ENCODE peak calls at places on chromosomes 2 and 18, in six cellular contexts. M is brain microvascular endothelial cell, H is neuronal stem cell, N is RWPE1, I is transverse colon, G is body of pancreas. A is an unnamed sample.

GRCh38 chr18:24704921-24705620 is 244.6 kb downstream of the HRH4 start:
- DNase-seq in M (no peak), H (no peak), N (no peak), I (no peak), G (no peak), A (peak)

GRCh38 chr18:57841568-57841967 is 38.5 kb upstream of the ATP8B1 start:
- DNase-seq in M (no peak), H (no peak), N (no peak), I (no peak), G (no peak), A (no peak)

GRCh38 chr2:192571636-192572035 is 376.9 kb upstream of the TMEFF2 start:
- DNase-seq in M (no peak), H (no peak), N (no peak), I (no peak), G (no peak), A (no peak)

GRCh38 chr2:191351298-191351697 is 106.1 kb downstream of the MYO1B start:
- DNase-seq in M (no peak), H (no peak), N (no peak), I (no peak), G (no peak), A (no peak)

GRCh38 chr2:101380376-101380775 is 6.9 kb downstream of the CREG2 start:
- DNase-seq in M (peak), H (no peak), N (peak), I (no peak), G (peak), A (peak)

GRCh38 chr2:231490801-231491200 is 26.5 kb upstream of the NCL start:
- DNase-seq in M (no peak), H (no peak), N (no peak), I (no peak), G (no peak), A (no peak)

GRCh38 chr18:13617826-13618515 is 108.4 kb downstream of the FAM210A start:
- DNase-seq in M (no peak), H (no peak), N (no peak), I (no peak), G (no peak), A (no peak)

GRCh38 chr2:151437630-151438029 is 27.9 kb downstream of the RIF1 start:
- DNase-seq in M (peak), H (no peak), N (peak), I (no peak), G (no peak), A (peak)

GRCh38 chr2:193847140-193847539 is 1652.4 kb upstream of the TMEFF2 start:
- DNase-seq in M (no peak), H (no peak), N (peak), I (no peak), G (no peak), A (peak)
- H3K27ac ChIP-seq in M (no peak), H (no peak), N (no peak), I (no peak), G (no peak), A (no peak)

GRCh38 chr18:23453657-23454011 is 547 bp downstream of the RIOK3 start:
- DNase-seq in M (peak), H (no peak), N (peak), I (no peak), G (peak), A (peak)

GRCh38 chr18:23451491-23451890 is 1.6 kb upstream of the RIOK3 start:
- DNase-seq in M (no peak), H (no peak), N (no peak), I (no peak), G (no peak), A (no peak)

GRCh38 chr18:23452728-23453656 is at the start of gene RIOK3:
- DNase-seq in M (peak), H (peak), N (peak), I (peak), G (peak), A (peak)

GRCh38 chr18:23451011-23451410 is 2.1 kb upstream of the RIOK3 start:
- DNase-seq in M (no peak), H (no peak), N (no peak), I (no peak), G (no peak), A (no peak)

GRCh38 chr18:23452347-23452727 is 750 bp upstream of the RIOK3 start:
- DNase-seq in M (no peak), H (no peak), N (no peak), I (no peak), G (no peak), A (no peak)
- H3K27ac ChIP-seq in M (peak), H (no peak), N (peak), I (peak), G (peak), A (peak)

DNA sequence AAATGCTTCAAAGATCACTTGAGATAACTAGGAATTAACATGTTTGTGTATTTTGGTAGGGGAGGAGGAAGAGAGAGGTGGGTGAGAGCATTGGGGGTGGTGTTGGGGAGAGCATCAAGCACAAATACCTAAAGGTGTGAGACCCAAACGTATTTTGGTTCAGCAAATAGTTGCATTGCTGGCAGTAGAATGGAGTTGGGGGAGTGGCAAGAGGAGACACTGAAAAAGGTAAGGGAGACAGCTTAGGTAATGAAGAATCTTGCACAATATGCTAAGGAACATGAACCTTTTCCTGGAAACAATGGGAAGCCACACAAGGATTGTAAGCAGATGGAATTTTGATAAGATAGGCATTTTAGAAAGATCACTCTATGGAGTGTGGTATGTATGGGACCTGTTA is 1.5 kb upstream of the PELI1 start:
- DNase-seq in M (no peak), H (no peak), N (no peak), I (no peak), G (no peak), A (no peak)
- H3K27ac ChIP-seq in M (no peak), H (no peak), N (no peak), I (peak), G (no peak), A (no peak)

GRCh38 chr18:45026162-45026561 is 345.5 kb downstream of the SETBP1 start:
- DNase-seq in M (no peak), H (no peak), N (no peak), I (no peak), G (peak), A (no peak)

GRCh38 chr18:45024357-45025107 is 343.8 kb downstream of the SETBP1 start:
- DNase-seq in M (no peak), H (no peak), N (no peak), I (no peak), G (no peak), A (no peak)

GRCh38 chr18:45019469-45019868 is 338.8 kb downstream of the SETBP1 start:
- DNase-seq in M (no peak), H (no peak), N (no peak), I (no peak), G (no peak), A (no peak)

GRCh38 chr18:45025108-45025471 is 344.4 kb downstream of the SETBP1 start:
- DNase-seq in M (no peak), H (no peak), N (no peak), I (no peak), G (no peak), A (no peak)
- H3K27ac ChIP-seq in M (no peak), H (no peak), N (no peak), I (no peak), G (no peak), A (no peak)

GRCh38 chr18:9017900-9018217 is 84.6 kb upstream of the NDUFV2 start:
- DNase-seq in M (peak), H (no peak), N (peak), I (no peak), G (peak), A (peak)
- H3K27ac ChIP-seq in M (peak), H (no peak), N (peak), I (peak), G (no peak), A (peak)

GRCh38 chr2:113756088-113757058 is at the start of gene SLC35F5:
- DNase-seq in M (peak), H (peak), N (peak), I (peak), G (peak), A (peak)

GRCh38 chr2:113754160-113754559 is 2.3 kb downstream of the SLC35F5 start:
- DNase-seq in M (no peak), H (no peak), N (no peak), I (no peak), G (no peak), A (no peak)

GRCh38 chr2:113755690-113756063 is 765 bp downstream of the SLC35F5 start:
- DNase-seq in M (peak), H (no peak), N (peak), I (peak), G (peak), A (peak)

GRCh38 chr2:113757059-113757657 is 716 bp upstream of the SLC35F5 start:
- DNase-seq in M (no peak), H (no peak), N (no peak), I (peak), G (peak), A (no peak)

GRCh38 chr2:113754989-113755689 is 1.3 kb downstream of the SLC35F5 start:
- DNase-seq in M (no peak), H (no peak), N (no peak), I (no peak), G (no peak), A (peak)
- H3K27ac ChIP-seq in M (no peak), H (no peak), N (no peak), I (peak), G (peak), A (peak)

A was measured in mesenchymal stem cell.